ENCODE peak calls at places on chromosomes 1 and 21, in five cellular contexts. U, A, O, R and Z are unnamed samples.

GRCh38 chr1:54619749-54620148 is 3.6 kb downstream of the FAM151A start:
- DNase-seq in U (no peak), A (no peak), O (no peak), R (peak; percentile 33), Z (no peak)

GRCh38 chr1:33815061-33815460 is 48.8 kb upstream of the HMGB4 start:
- DNase-seq in U (no peak), A (peak; percentile 94), O (no peak), R (no peak), Z (no peak)

GRCh38 chr1:235067396-235068154 is 61.1 kb downstream of the TOMM20 start:
- DNase-seq in U (no peak), A (peak; percentile 100), O (no peak), R (peak; percentile 76), Z (peak; percentile 100)

GRCh38 chr21:42117229-42118048 is 46.3 kb downstream of the UMODL1 start:
- DNase-seq in U (peak; percentile 88), A (peak; percentile 65), O (peak; percentile 66), R (peak; percentile 64), Z (peak; percentile 66)

GRCh38 chr1:165327538-165327937 is 29.0 kb downstream of the LMX1A start:
- DNase-seq in U (no peak), A (no peak), O (no peak), R (peak; percentile 45), Z (no peak)

GRCh38 chr1:211261229-211261628 is 2.1 kb downstream of the RCOR3 start:
- DNase-seq in U (no peak), A (no peak), O (no peak), R (no peak), Z (no peak)

GRCh38 chr1:47727051-47727708 is 270.0 kb downstream of the TRABD2B start:
- DNase-seq in U (no peak), A (no peak), O (no peak), R (no peak), Z (no peak)

GRCh38 chr1:48532976-48533375 is 61.0 kb upstream of the SPATA6 start:
- DNase-seq in U (no peak), A (no peak), O (no peak), R (peak; percentile 84), Z (no peak)

GRCh38 chr1:36099681-36100341 is 11.1 kb downstream of the ADPRS start:
- DNase-seq in U (peak; percentile 90), A (peak; percentile 46), O (peak; percentile 74), R (peak; percentile 83), Z (peak; percentile 67)

GRCh38 chr1:2378441-2378851 is 12.9 kb downstream of the MORN1 start:
- DNase-seq in U (no peak), A (no peak), O (peak; percentile 3), R (no peak), Z (no peak)

GRCh38 chr1:30345525-30346145 is 377.8 kb downstream of the MATN1 start:
- DNase-seq in U (no peak), A (no peak), O (no peak), R (no peak), Z (no peak)

GRCh38 chr1:109296782-109297181 is 10.0 kb downstream of the MYBPHL start:
- DNase-seq in U (no peak), A (no peak), O (no peak), R (no peak), Z (no peak)

GRCh38 chr21:36388076-36388475 is 2.9 kb downstream of the CHAF1B start:
- DNase-seq in U (no peak), A (no peak), O (no peak), R (peak; percentile 19), Z (no peak)

GRCh38 chr1:9120312-9120958 is 8.5 kb downstream of the GPR157 start:
- DNase-seq in U (no peak), A (no peak), O (no peak), R (no peak), Z (no peak)

GRCh38 chr1:118249641-118250040 is 64.6 kb upstream of the SPAG17 start:
- DNase-seq in U (no peak), A (no peak), O (no peak), R (no peak), Z (no peak)

GRCh38 chr21:34669149-34669879 is 520 bp downstream of the CLIC6 start:
- DNase-seq in U (no peak), A (no peak), O (peak; percentile 27), R (peak; percentile 44), Z (no peak)

GRCh38 chr1:109152196-109152595 is 38.3 kb downstream of the ELAPOR1 start:
- DNase-seq in U (no peak), A (no peak), O (no peak), R (no peak), Z (no peak)

GRCh38 chr1:154857441-154858215 is 12.5 kb downstream of the KCNN3 start:
- DNase-seq in U (no peak), A (no peak), O (no peak), R (no peak), Z (no peak)

GRCh38 chr1:14787604-14788003 is 189.1 kb downstream of the KAZN start:
- DNase-seq in U (no peak), A (no peak), O (no peak), R (peak; percentile 43), Z (no peak)

GRCh38 chr1:15885701-15886612 is 38.5 kb downstream of the SPEN start:
- DNase-seq in U (peak; percentile 90), A (peak; percentile 78), O (no peak), R (peak; percentile 94), Z (peak; percentile 92)

GRCh38 chr1:200893411-200893901 is 1.2 kb upstream of the INAVA start:
- DNase-seq in U (no peak), A (no peak), O (no peak), R (peak; percentile 65), Z (no peak)

GRCh38 chr1:110347182-110347893 is 8.2 kb downstream of the RBM15 start:
- DNase-seq in U (no peak), A (no peak), O (no peak), R (peak; percentile 44), Z (no peak)

GRCh38 chr1:198597690-198598430 is 41.0 kb upstream of the PTPRC start:
- DNase-seq in U (no peak), A (no peak), O (no peak), R (no peak), Z (no peak)

GRCh38 chr1:66624412-66625060 is 90.6 kb downstream of the SGIP1 start:
- DNase-seq in U (no peak), A (peak; percentile 77), O (no peak), R (no peak), Z (no peak)

GRCh38 chr1:199687321-199687720 is 340.2 kb upstream of the NR5A2 start:
- DNase-seq in U (no peak), A (peak; percentile 75), O (no peak), R (peak; percentile 15), Z (no peak)

GRCh38 chr1:8987881-8988617 is 38.2 kb downstream of the SLC2A7 start:
- DNase-seq in U (peak; percentile 86), A (no peak), O (no peak), R (peak; percentile 57), Z (peak; percentile 58)

GRCh38 chr1:51472349-51472748 is 46.7 kb downstream of the EPS15 start:
- DNase-seq in U (no peak), A (peak; percentile 38), O (no peak), R (no peak), Z (peak; percentile 4)

GRCh38 chr1:204842892-204843291 is 27.8 kb upstream of the NFASC start:
- DNase-seq in U (no peak), A (peak; percentile 51), O (no peak), R (no peak), Z (no peak)

GRCh38 chr1:225845633-225846259 is 35.8 kb downstream of the EPHX1 start:
- DNase-seq in U (peak; percentile 87), A (peak; percentile 49), O (peak; percentile 39), R (peak; percentile 98), Z (peak; percentile 84)

GRCh38 chr1:167991546-167991945 is 54.7 kb upstream of the MPC2 start:
- DNase-seq in U (no peak), A (no peak), O (no peak), R (no peak), Z (peak; percentile 85)

GRCh38 chr21:41418956-41419680 is 6.9 kb upstream of the MX1 start:
- DNase-seq in U (no peak), A (no peak), O (no peak), R (no peak), Z (no peak)

GRCh38 chr1:182754915-182755314 is 34.7 kb upstream of the NPL start:
- DNase-seq in U (no peak), A (no peak), O (no peak), R (no peak), Z (no peak)

GRCh38 chr21:33362044-33362555 is 37.3 kb downstream of the IFNAR1 start:
- DNase-seq in U (no peak), A (no peak), O (peak; percentile 77), R (peak; percentile 54), Z (no peak)

DNA sequence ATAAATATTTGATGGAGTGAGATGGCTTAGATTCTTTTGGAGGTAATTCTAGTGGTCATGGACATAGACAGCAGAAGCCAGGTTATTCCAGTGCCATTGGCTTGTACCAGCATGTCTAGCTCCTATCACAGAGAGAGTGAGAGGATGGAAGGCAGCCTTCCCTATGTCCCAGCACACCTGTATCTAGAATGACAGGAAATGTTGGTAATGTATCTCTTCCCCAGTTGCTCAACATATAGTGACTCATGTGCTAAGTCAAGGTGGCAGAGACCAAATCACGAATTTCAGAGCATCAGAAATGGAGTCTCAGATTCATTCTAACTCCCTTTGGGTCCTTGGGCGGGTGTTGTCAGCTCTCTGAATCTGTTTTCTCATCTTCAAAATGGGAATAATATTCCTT is 28.4 kb downstream of the METTL13 start:
- DNase-seq in U (no peak), A (no peak), O (no peak), R (no peak), Z (no peak)
- H3K27me3 ChIP-seq in U (no peaks in the 10 kb centered on the region), A (no peaks in the 10 kb centered on the region), O (no peaks in the 10 kb centered on the region), R (no peaks in the 10 kb centered on the region), Z (no peaks in the 10 kb centered on the region)

DNA sequence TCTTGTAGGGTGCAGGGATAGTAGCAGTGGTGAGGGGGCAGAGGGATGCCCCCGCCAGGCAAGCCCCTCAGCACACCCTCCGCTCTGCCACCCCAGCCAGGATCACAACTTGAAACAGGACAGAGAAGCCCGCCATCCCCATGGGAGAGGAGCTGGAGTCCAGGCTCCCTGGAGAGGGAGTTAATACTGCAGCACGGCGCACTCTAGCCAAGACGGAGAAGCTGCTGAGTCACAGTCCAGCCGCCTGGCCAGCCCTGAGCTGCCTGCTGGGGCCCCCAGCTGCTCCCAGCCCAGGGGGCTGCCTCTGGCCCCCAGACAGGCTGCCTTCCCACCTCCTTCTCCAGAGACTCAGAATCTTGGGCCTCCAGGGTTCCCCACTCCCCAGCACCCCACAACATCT is 87.2 kb downstream of the SYT2 start:
- DNase-seq in U (peak; percentile 46), A (peak; percentile 48), O (no peak), R (no peak), Z (peak; percentile 88)
- H3K27me3 ChIP-seq in U (peaks cover 9% of the 10 kb centered on the region), A (peaks cover 14% of the 10 kb centered on the region), O (peaks cover 3% of the 10 kb centered on the region), R (no peaks in the 10 kb centered on the region), Z (no peaks in the 10 kb centered on the region)

DNA sequence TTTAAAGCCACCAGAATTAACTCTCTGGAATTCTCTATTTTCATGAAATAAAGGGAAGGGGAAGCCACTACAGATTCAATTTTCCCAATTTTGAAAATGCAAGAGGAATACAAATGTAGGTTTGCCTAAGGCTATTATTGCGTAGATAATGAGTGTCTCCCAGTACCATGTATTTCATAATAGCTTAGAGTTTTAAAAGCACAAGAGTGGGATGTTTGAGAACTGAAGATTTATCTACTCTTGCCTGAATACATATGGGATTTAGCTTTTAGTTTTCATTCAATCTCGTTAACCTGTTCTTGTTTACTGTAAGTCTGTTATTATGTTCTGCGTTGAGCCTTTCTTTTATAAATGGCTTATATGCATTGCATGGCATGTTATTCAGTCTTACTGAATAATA is 795.1 kb downstream of the BRINP3 start:
- DNase-seq in U (no peak), A (no peak), O (no peak), R (no peak), Z (no peak)
- H3K27me3 ChIP-seq in U (no peaks in the 10 kb centered on the region), A (no peaks in the 10 kb centered on the region), O (no peaks in the 10 kb centered on the region), R (no peaks in the 10 kb centered on the region), Z (no peaks in the 10 kb centered on the region)

GRCh38 chr1:39699419-39699818 is 8.2 kb upstream of the HPCAL4 start:
- DNase-seq in U (peak; percentile 44), A (no peak), O (no peak), R (no peak), Z (no peak)
- H3K27me3 ChIP-seq in U (peaks cover 17% of the 10 kb centered on the region), A (peaks cover 33% of the 10 kb centered on the region), O (no peaks in the 10 kb centered on the region), R (peaks cover 12% of the 10 kb centered on the region), Z (peaks cover 18% of the 10 kb centered on the region)